ENCODE peak calls at places on chromosomes 13 and 19, in eight cellular contexts. One of them, this sample, is unnamed.

GRCh38 chr19:6271721-6272410 is 7.9 kb downstream of the MLLT1 start:
- DNase-seq in NCI-H345: no peak
- DNase-seq in kidney tubule cell: peak
- DNase-seq in HT1080: no peak
- DNase-seq in endothelial cell: no peak
- DNase-seq in body of pancreas: peak
- DNase-seq in NCI-H2081: peak
- DNase-seq in glomerular endothelial cell: no peak
- DNase-seq in this sample: no peak

GRCh38 chr13:113169277-113170272 is 11.1 kb downstream of the PROZ start:
- DNase-seq in HT1080: no peak
- DNase-seq in body of pancreas: no peak
- DNase-seq in NCI-H345: no peak
- DNase-seq in endothelial cell: no peak
- DNase-seq in NCI-H2081: no peak
- DNase-seq in glomerular endothelial cell: no peak
- DNase-seq in kidney tubule cell: no peak
- DNase-seq in this sample: no peak

GRCh38 chr13:40023608-40024577 is 368.4 kb downstream of the COG6 start:
- DNase-seq in HT1080: no peak
- DNase-seq in body of pancreas: no peak
- DNase-seq in kidney tubule cell: no peak
- DNase-seq in glomerular endothelial cell: no peak
- DNase-seq in endothelial cell: no peak
- DNase-seq in NCI-H345: no peak
- DNase-seq in NCI-H2081: no peak
- DNase-seq in this sample: no peak

GRCh38 chr13:60431108-60431700 is 34.2 kb downstream of the TDRD3 start:
- DNase-seq in NCI-H2081: peak
- DNase-seq in kidney tubule cell: peak
- DNase-seq in NCI-H345: peak
- DNase-seq in body of pancreas: no peak
- DNase-seq in HT1080: peak
- DNase-seq in glomerular endothelial cell: peak
- DNase-seq in endothelial cell: no peak
- DNase-seq in this sample: peak

GRCh38 chr13:36428083-36428482 is 4.2 kb upstream of the CCNA1 start:
- DNase-seq in body of pancreas: no peak
- DNase-seq in endothelial cell: no peak
- DNase-seq in HT1080: no peak
- DNase-seq in NCI-H2081: no peak
- DNase-seq in glomerular endothelial cell: no peak
- DNase-seq in NCI-H345: no peak
- DNase-seq in kidney tubule cell: peak
- DNase-seq in this sample: no peak

GRCh38 chr13:91216928-91217700 is 130.4 kb upstream of the MIR17HG start:
- DNase-seq in glomerular endothelial cell: no peak
- DNase-seq in endothelial cell: no peak
- DNase-seq in kidney tubule cell: no peak
- DNase-seq in HT1080: no peak
- DNase-seq in body of pancreas: no peak
- DNase-seq in NCI-H345: no peak
- DNase-seq in NCI-H2081: no peak
- DNase-seq in this sample: no peak

GRCh38 chr13:59979589-59979988 is 184.1 kb downstream of the DIAPH3 start:
- DNase-seq in HT1080: no peak
- DNase-seq in glomerular endothelial cell: no peak
- DNase-seq in endothelial cell: no peak
- DNase-seq in kidney tubule cell: no peak
- DNase-seq in NCI-H345: no peak
- DNase-seq in NCI-H2081: no peak
- DNase-seq in body of pancreas: no peak
- DNase-seq in this sample: no peak

GRCh38 chr19:6061420-6062130 is 48.7 kb downstream of the RFX2 start:
- DNase-seq in HT1080: no peak
- DNase-seq in NCI-H2081: no peak
- DNase-seq in glomerular endothelial cell: no peak
- DNase-seq in NCI-H345: no peak
- DNase-seq in kidney tubule cell: no peak
- DNase-seq in body of pancreas: no peak
- DNase-seq in endothelial cell: no peak
- DNase-seq in this sample: no peak

GRCh38 chr13:52713894-52714293 is 25.7 kb downstream of the CNMD start:
- DNase-seq in NCI-H2081: no peak
- DNase-seq in HT1080: peak
- DNase-seq in kidney tubule cell: peak
- DNase-seq in body of pancreas: no peak
- DNase-seq in glomerular endothelial cell: no peak
- DNase-seq in NCI-H345: no peak
- DNase-seq in endothelial cell: no peak
- DNase-seq in this sample: no peak

GRCh38 chr13:106047859-106048258 is 487.6 kb downstream of the EFNB2 start:
- DNase-seq in glomerular endothelial cell: no peak
- DNase-seq in kidney tubule cell: no peak
- DNase-seq in body of pancreas: no peak
- DNase-seq in endothelial cell: no peak
- DNase-seq in NCI-H345: no peak
- DNase-seq in NCI-H2081: no peak
- DNase-seq in HT1080: no peak
- DNase-seq in this sample: no peak

GRCh38 chr19:31167695-31168094 is 181.5 kb downstream of the TSHZ3 start:
- DNase-seq in NCI-H2081: no peak
- DNase-seq in body of pancreas: no peak
- DNase-seq in HT1080: no peak
- DNase-seq in endothelial cell: no peak
- DNase-seq in kidney tubule cell: no peak
- DNase-seq in NCI-H345: no peak
- DNase-seq in glomerular endothelial cell: no peak
- DNase-seq in this sample: no peak

GRCh38 chr19:28454083-28454482 is 758.9 kb downstream of the UQCRFS1 start:
- DNase-seq in body of pancreas: no peak
- DNase-seq in glomerular endothelial cell: no peak
- DNase-seq in NCI-H345: no peak
- DNase-seq in kidney tubule cell: peak
- DNase-seq in endothelial cell: no peak
- DNase-seq in HT1080: peak
- DNase-seq in NCI-H2081: no peak
- DNase-seq in this sample: no peak

GRCh38 chr13:20191902-20192469 is 752 bp downstream of the GJB2 start:
- DNase-seq in HT1080: peak
- DNase-seq in body of pancreas: peak
- DNase-seq in kidney tubule cell: peak
- DNase-seq in glomerular endothelial cell: no peak
- DNase-seq in NCI-H345: no peak
- DNase-seq in NCI-H2081: no peak
- DNase-seq in endothelial cell: no peak
- DNase-seq in this sample: no peak

GRCh38 chr13:36297259-36297599 is 385 bp downstream of the CCDC169 start:
- DNase-seq in NCI-H345: peak
- DNase-seq in glomerular endothelial cell: no peak
- DNase-seq in endothelial cell: no peak
- DNase-seq in kidney tubule cell: peak
- DNase-seq in body of pancreas: no peak
- DNase-seq in NCI-H2081: peak
- DNase-seq in HT1080: peak
- DNase-seq in this sample: no peak

GRCh38 chr13:112073245-112074138 is 6.5 kb downstream of the SOX1 start:
- DNase-seq in HT1080: no peak
- DNase-seq in endothelial cell: no peak
- DNase-seq in body of pancreas: no peak
- DNase-seq in glomerular endothelial cell: no peak
- DNase-seq in NCI-H345: peak
- DNase-seq in kidney tubule cell: no peak
- DNase-seq in NCI-H2081: no peak
- DNase-seq in this sample: no peak

GRCh38 chr13:109697936-109698335 is 88.4 kb downstream of the IRS2 start:
- DNase-seq in NCI-H345: no peak
- DNase-seq in HT1080: no peak
- DNase-seq in body of pancreas: no peak
- DNase-seq in NCI-H2081: no peak
- DNase-seq in endothelial cell: no peak
- DNase-seq in kidney tubule cell: no peak
- DNase-seq in glomerular endothelial cell: no peak
- DNase-seq in this sample: no peak

GRCh38 chr19:3351702-3352447 is 14.5 kb upstream of the NFIC start:
- DNase-seq in NCI-H345: no peak
- DNase-seq in kidney tubule cell: no peak
- DNase-seq in HT1080: no peak
- DNase-seq in body of pancreas: no peak
- DNase-seq in NCI-H2081: no peak
- DNase-seq in glomerular endothelial cell: no peak
- DNase-seq in endothelial cell: no peak
- DNase-seq in this sample: no peak

GRCh38 chr19:8090932-8091331 is 38.4 kb downstream of the CCL25 start:
- DNase-seq in endothelial cell: no peak
- DNase-seq in glomerular endothelial cell: no peak
- DNase-seq in kidney tubule cell: no peak
- DNase-seq in NCI-H345: no peak
- DNase-seq in HT1080: no peak
- DNase-seq in body of pancreas: no peak
- DNase-seq in NCI-H2081: no peak
- DNase-seq in this sample: no peak

GRCh38 chr19:47726467-47726866 is 13.2 kb downstream of the EHD2 start:
- DNase-seq in NCI-H345: no peak
- DNase-seq in body of pancreas: no peak
- DNase-seq in NCI-H2081: no peak
- DNase-seq in endothelial cell: no peak
- DNase-seq in HT1080: peak
- DNase-seq in kidney tubule cell: peak
- DNase-seq in glomerular endothelial cell: no peak
- DNase-seq in this sample: no peak

GRCh38 chr19:12800873-12801465 is 631 bp downstream of the PRDX2 start:
- DNase-seq in kidney tubule cell: peak
- DNase-seq in glomerular endothelial cell: no peak
- DNase-seq in NCI-H2081: no peak
- DNase-seq in endothelial cell: peak
- DNase-seq in body of pancreas: peak
- DNase-seq in HT1080: no peak
- DNase-seq in NCI-H345: no peak
- DNase-seq in this sample: no peak

GRCh38 chr19:43318796-43319314 is 34.6 kb upstream of the CD177 start:
- DNase-seq in body of pancreas: no peak
- DNase-seq in endothelial cell: no peak
- DNase-seq in NCI-H2081: no peak
- DNase-seq in NCI-H345: no peak
- DNase-seq in glomerular endothelial cell: no peak
- DNase-seq in HT1080: no peak
- DNase-seq in kidney tubule cell: no peak
- DNase-seq in this sample: no peak

GRCh38 chr13:20489185-20489820 is 36.4 kb downstream of the CRYL1 start:
- DNase-seq in NCI-H345: peak
- DNase-seq in HT1080: no peak
- DNase-seq in kidney tubule cell: peak
- DNase-seq in glomerular endothelial cell: no peak
- DNase-seq in endothelial cell: no peak
- DNase-seq in body of pancreas: no peak
- DNase-seq in NCI-H2081: no peak
- DNase-seq in this sample: no peak

GRCh38 chr19:41872775-41873647 is 4.1 kb upstream of the CD79A start:
- DNase-seq in NCI-H2081: peak
- DNase-seq in HT1080: peak
- DNase-seq in body of pancreas: peak
- DNase-seq in glomerular endothelial cell: no peak
- DNase-seq in endothelial cell: peak
- DNase-seq in kidney tubule cell: peak
- DNase-seq in NCI-H345: peak
- DNase-seq in this sample: peak

GRCh38 chr13:24135674-24136300 is 24.7 kb upstream of the SPATA13 start:
- DNase-seq in endothelial cell: no peak
- DNase-seq in HT1080: peak
- DNase-seq in body of pancreas: no peak
- DNase-seq in kidney tubule cell: peak
- DNase-seq in NCI-H345: no peak
- DNase-seq in NCI-H2081: no peak
- DNase-seq in glomerular endothelial cell: no peak
- DNase-seq in this sample: no peak

GRCh38 chr13:76903544-76904162 is 17.4 kb upstream of the KCTD12 start:
- DNase-seq in NCI-H2081: peak
- DNase-seq in body of pancreas: peak
- DNase-seq in NCI-H345: peak
- DNase-seq in glomerular endothelial cell: no peak
- DNase-seq in HT1080: peak
- DNase-seq in kidney tubule cell: peak
- DNase-seq in endothelial cell: peak
- DNase-seq in this sample: peak

GRCh38 chr19:38277969-38278680 is 13.8 kb downstream of the SPINT2 start:
- DNase-seq in glomerular endothelial cell: peak
- DNase-seq in body of pancreas: peak
- DNase-seq in kidney tubule cell: peak
- DNase-seq in NCI-H345: no peak
- DNase-seq in HT1080: no peak
- DNase-seq in NCI-H2081: no peak
- DNase-seq in endothelial cell: no peak
- DNase-seq in this sample: no peak

GRCh38 chr13:99657848-99658265 is 156.6 kb downstream of the TM9SF2 start:
- DNase-seq in NCI-H345: no peak
- DNase-seq in NCI-H2081: peak
- DNase-seq in HT1080: no peak
- DNase-seq in glomerular endothelial cell: no peak
- DNase-seq in endothelial cell: peak
- DNase-seq in kidney tubule cell: peak
- DNase-seq in body of pancreas: no peak
- DNase-seq in this sample: peak

GRCh38 chr19:35703343-35703742 is 1.0 kb upstream of the ZBTB32 start:
- DNase-seq in kidney tubule cell: no peak
- DNase-seq in HT1080: no peak
- DNase-seq in NCI-H2081: no peak
- DNase-seq in NCI-H345: peak
- DNase-seq in endothelial cell: no peak
- DNase-seq in glomerular endothelial cell: no peak
- DNase-seq in body of pancreas: peak
- DNase-seq in this sample: no peak

GRCh38 chr13:42747399-42747873 is 33.9 kb upstream of the FAM216B start:
- DNase-seq in body of pancreas: no peak
- DNase-seq in endothelial cell: no peak
- DNase-seq in NCI-H345: peak
- DNase-seq in HT1080: peak
- DNase-seq in glomerular endothelial cell: no peak
- DNase-seq in kidney tubule cell: peak
- DNase-seq in NCI-H2081: peak
- DNase-seq in this sample: no peak

GRCh38 chr13:24053505-24054251 is 106.8 kb upstream of the SPATA13 start:
- DNase-seq in glomerular endothelial cell: no peak
- DNase-seq in NCI-H345: peak
- DNase-seq in endothelial cell: peak
- DNase-seq in body of pancreas: peak
- DNase-seq in kidney tubule cell: peak
- DNase-seq in NCI-H2081: peak
- DNase-seq in HT1080: peak
- DNase-seq in this sample: peak

GRCh38 chr19:1295169-1296012 is 9.7 kb downstream of the EFNA2 start:
- DNase-seq in kidney tubule cell: no peak
- DNase-seq in body of pancreas: no peak
- DNase-seq in NCI-H345: no peak
- DNase-seq in NCI-H2081: no peak
- DNase-seq in HT1080: no peak
- DNase-seq in endothelial cell: peak
- DNase-seq in glomerular endothelial cell: no peak
- DNase-seq in this sample: no peak

GRCh38 chr19:38250821-38251563 is 5.2 kb downstream of the PPP1R14A start:
- DNase-seq in HT1080: no peak
- DNase-seq in kidney tubule cell: no peak
- DNase-seq in endothelial cell: no peak
- DNase-seq in NCI-H2081: no peak
- DNase-seq in NCI-H345: no peak
- DNase-seq in glomerular endothelial cell: no peak
- DNase-seq in body of pancreas: peak
- DNase-seq in this sample: peak

GRCh38 chr19:30287973-30288372 is 84.2 kb upstream of the ZNF536 start:
- DNase-seq in body of pancreas: no peak
- DNase-seq in NCI-H2081: no peak
- DNase-seq in endothelial cell: no peak
- DNase-seq in glomerular endothelial cell: no peak
- DNase-seq in kidney tubule cell: no peak
- DNase-seq in HT1080: no peak
- DNase-seq in NCI-H345: no peak
- DNase-seq in this sample: no peak

GRCh38 chr13:77316430-77316829 is 10.5 kb downstream of the MYCBP2 start:
- DNase-seq in HT1080: no peak
- DNase-seq in endothelial cell: no peak
- DNase-seq in NCI-H345: no peak
- DNase-seq in kidney tubule cell: no peak
- DNase-seq in NCI-H2081: no peak
- DNase-seq in body of pancreas: no peak
- DNase-seq in glomerular endothelial cell: peak
- DNase-seq in this sample: no peak